ENCODE peak calls at places on chromosomes 3 and 15, in four cellular contexts. P is thoracic aorta, R is endothelial cell of umbilical vein, I is stomach. C is an unnamed sample.

GRCh38 chr3:67245545-67245944 is 247.4 kb downstream of the KBTBD8 start:
- DNase-seq in P (no peak), R (no peak), I (no peak), C (no peak)

GRCh38 chr15:74396146-74396438 is 28.6 kb upstream of the CYP11A1 start:
- DNase-seq in I (no peak), P (no peak), R (no peak), C (no peak)

GRCh38 chr3:22269827-22270226 is 518.8 kb upstream of the ZNF385D start:
- DNase-seq in I (no peak), R (no peak), P (no peak), C (no peak)

GRCh38 chr3:14587733-14588360 is 47.7 kb upstream of the GRIP2 start:
- DNase-seq in P (no peak), I (no peak), R (no peak), C (no peak)

GRCh38 chr3:45677045-45677436 is 12.2 kb upstream of the SACM1L start:
- DNase-seq in I (no peak), R (no peak), P (no peak), C (no peak)

GRCh38 chr3:4394048-4394447 is 73.0 kb downstream of the SUMF1 start:
- DNase-seq in P (no peak), I (no peak), R (peak; percentile 84), C (no peak)

GRCh38 chr15:95259513-95259912 is 1028.2 kb downstream of the MCTP2 start:
- DNase-seq in P (peak; percentile 16), I (peak; percentile 75), R (peak; percentile 92), C (no peak)

GRCh38 chr3:122890077-122890484 is 95.2 kb downstream of the SLC49A4 start:
- DNase-seq in I (no peak), R (peak; percentile 25), P (peak; percentile 17), C (peak; percentile 42)

GRCh38 chr15:44501768-44502366 is 35.1 kb upstream of the EIF3J start:
- DNase-seq in I (no peak), P (no peak), R (peak; percentile 50), C (no peak)

GRCh38 chr15:90101130-90101968 is 919 bp downstream of the IDH2 start:
- DNase-seq in P (no peak), I (peak; percentile 55), R (peak; percentile 48), C (peak; percentile 69)

GRCh38 chr3:133246119-133246518 is 153.7 kb upstream of the BFSP2 start:
- DNase-seq in R (no peak), I (no peak), P (no peak), C (no peak)

GRCh38 chr15:65525622-65526021 is 4.6 kb upstream of the HACD3 start:
- DNase-seq in I (no peak), R (peak; percentile 59), P (no peak), C (no peak)

GRCh38 chr3:120615863-120616599 is 19.9 kb downstream of the NDUFB4 start:
- DNase-seq in P (no peak), I (no peak), R (peak; percentile 38), C (no peak)

GRCh38 chr15:37425541-37425940 is 325.2 kb upstream of the MEIS2 start:
- DNase-seq in I (no peak), P (no peak), R (no peak), C (no peak)

GRCh38 chr3:94070341-94070911 is 7.6 kb downstream of the NSUN3 start:
- DNase-seq in R (no peak), I (no peak), P (no peak), C (no peak)

GRCh38 chr3:48503406-48504050 is 446 bp downstream of the SHISA5 start:
- DNase-seq in P (peak; percentile 66), I (peak; percentile 54), R (peak; percentile 46), C (peak; percentile 67)

GRCh38 chr3:139301183-139301582 is 42.6 kb upstream of the MRPS22 start:
- DNase-seq in I (no peak), R (no peak), P (no peak), C (no peak)

GRCh38 chr15:67824157-67824899 is 981 bp upstream of the SKOR1 start:
- DNase-seq in R (no peak), I (no peak), P (no peak), C (peak; percentile 47)

GRCh38 chr3:48591436-48591835 is 3.7 kb downstream of the COL7A1 start:
- DNase-seq in R (no peak), P (no peak), I (no peak), C (no peak)

GRCh38 chr3:171328419-171329082 is 131.7 kb downstream of the TNIK start:
- DNase-seq in P (no peak), R (no peak), I (peak; percentile 48), C (peak; percentile 11)

GRCh38 chr3:90052425-90052950 is 945.1 kb downstream of the EPHA3 start:
- DNase-seq in I (no peak), R (no peak), P (no peak), C (no peak)

GRCh38 chr3:104846270-104846669 is 520.4 kb upstream of the ALCAM start:
- DNase-seq in R (no peak), I (no peak), P (no peak), C (no peak)

GRCh38 chr3:38562467-38562925 is 66.4 kb downstream of the EXOG start:
- DNase-seq in I (no peak), P (no peak), R (no peak), C (no peak)

GRCh38 chr3:66220066-66220465 is 735 bp upstream of the SLC25A26 start:
- DNase-seq in P (no peak), R (peak; percentile 24), I (no peak), C (no peak)

GRCh38 chr15:74783808-74784175 is 1.9 kb downstream of the CSK start:
- DNase-seq in P (no peak), R (no peak), I (no peak), C (no peak)

GRCh38 chr3:119524931-119525662 is 26.8 kb downstream of the TIMMDC1 start:
- DNase-seq in P (no peak), R (peak; percentile 44), I (no peak), C (no peak)

GRCh38 chr3:14435175-14436011 is 33.0 kb downstream of the SLC6A6 start:
- DNase-seq in P (no peak), I (peak; percentile 40), R (peak; percentile 88), C (no peak)

GRCh38 chr15:34331809-34332208 is 5.8 kb downstream of the SLC12A6 start:
- DNase-seq in I (no peak), P (no peak), R (no peak), C (no peak)

GRCh38 chr3:14845826-14846225 is 27.1 kb downstream of the FGD5 start:
- DNase-seq in R (no peak), P (no peak), I (no peak), C (no peak)

GRCh38 chr3:148938931-148939330 is 52.4 kb upstream of the GYG1 start:
- DNase-seq in R (no peak), P (no peak), I (no peak), C (no peak)

GRCh38 chr3:129130291-129130813 is 8.7 kb upstream of the RAB43 start:
- DNase-seq in R (no peak), P (no peak), I (no peak), C (no peak)

GRCh38 chr3:25900171-25900570 is 110.3 kb downstream of the OXSM start:
- DNase-seq in I (no peak), R (no peak), P (no peak), C (no peak)

GRCh38 chr15:64247906-64248541 is 85.2 kb upstream of the PPIB start:
- DNase-seq in P (no peak), R (peak; percentile 95), I (no peak), C (no peak)

GRCh38 chr15:27260523-27260922 is 289.5 kb downstream of the GABRG3 start:
- DNase-seq in P (no peak), R (no peak), I (no peak), C (no peak)

GRCh38 chr3:110178965-110179364 is 841.6 kb upstream of the DPPA4 start:
- DNase-seq in P (no peak), I (no peak), R (no peak), C (no peak)

GRCh38 chr3:157542711-157543485 is 39.7 kb upstream of the VEPH1 start:
- DNase-seq in R (peak; percentile 61), I (peak; percentile 81), P (no peak), C (peak; percentile 85)
- H3K4me3 ChIP-seq in R (peak overlapping the region; percentile 42), I (peak overlapping the region; percentile 47), P (peak overlapping the region; percentile 77), C (peak overlapping the region; percentile 0)

DNA sequence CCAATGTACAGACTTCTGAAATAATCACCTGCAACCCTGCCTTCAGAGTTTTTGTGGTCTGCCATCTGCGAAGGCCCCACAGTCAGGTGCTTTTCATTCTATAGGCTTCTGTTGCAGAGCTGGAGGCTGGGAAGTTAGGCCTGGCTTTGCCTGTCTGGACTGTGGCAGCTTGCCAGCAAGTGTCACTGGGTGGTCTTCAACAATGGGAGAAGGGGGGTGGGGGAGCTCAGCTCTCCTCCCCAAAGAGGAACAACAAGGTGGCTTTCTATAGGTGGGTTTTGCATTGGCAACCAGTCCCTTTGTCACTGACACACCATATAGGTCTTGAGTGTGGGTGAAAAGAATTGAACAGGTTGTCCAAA is 7.3 kb downstream of the BOC start:
- DNase-seq in P (no peak), I (no peak), R (no peak), C (no peak)
- H3K4me1 ChIP-seq in P (peaks cover 2% of the 10 kb centered on the region), I (no peaks in the 10 kb centered on the region), R (no peaks in the 10 kb centered on the region), C (no peaks in the 10 kb centered on the region)

DNA sequence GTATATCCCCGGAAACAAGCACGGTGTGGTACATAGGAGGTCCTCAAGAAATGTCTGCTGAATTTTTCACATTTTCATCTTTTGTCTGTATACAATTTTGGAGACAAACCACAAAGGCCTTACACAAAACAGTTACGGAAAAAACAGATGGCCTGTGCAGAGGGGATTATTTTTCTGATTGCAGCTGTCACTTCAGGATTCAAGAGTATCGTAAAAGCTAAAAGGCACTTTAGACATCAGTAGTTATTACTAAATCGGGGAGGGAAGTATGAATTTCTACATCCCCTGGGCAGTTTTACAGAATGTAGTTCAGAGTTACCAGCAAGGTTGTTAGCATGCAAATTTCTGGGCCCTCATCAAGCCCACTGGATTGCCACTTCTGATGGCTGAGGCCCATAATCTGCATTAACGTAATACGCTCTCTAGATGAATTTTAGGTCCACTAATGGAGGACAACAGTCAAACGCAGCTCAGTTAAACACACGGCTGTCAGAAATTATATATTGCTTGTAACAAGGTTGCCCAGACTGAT is 1.2 kb downstream of the RIOX2 start:
- DNase-seq in R (no peak), I (no peak), P (no peak), C (no peak)
- H3K4me3 ChIP-seq in R (no peak overlapping the region), I (peak overlapping the region; percentile 63), P (peak overlapping the region; percentile 86), C (peak overlapping the region; percentile 77)

GRCh38 chr15:33278816-33279612 is 31.8 kb upstream of the RYR3 start:
- DNase-seq in R (peak; percentile 76), P (no peak), I (no peak), C (no peak)
- H3K4me1 ChIP-seq in R (peaks cover 7% of the 10 kb centered on the region), P (no peaks in the 10 kb centered on the region), I (no peaks in the 10 kb centered on the region), C (no peaks in the 10 kb centered on the region)